ENCODE peak calls at places on chromosome 19, in seven cellular contexts. W, O, A, M, T, H and J are unnamed samples.

GRCh38 chr19:55857974-55858373 is 21.6 kb downstream of the NLRP4 start:
- DNase-seq in T (no peak), M (no peak), W (no peak), H (no peak), A (no peak), O (no peak), J (no peak)

GRCh38 chr19:23070353-23070781 is 46.5 kb upstream of the ZNF730 start:
- DNase-seq in T (no peak), M (no peak), H (peak; percentile 27), A (peak; percentile 86), W (peak; percentile 60), O (no peak), J (no peak)

GRCh38 chr19:55591555-55591954 is 7.8 kb downstream of the FIZ1 start:
- DNase-seq in H (no peak), T (no peak), O (no peak), W (peak; percentile 47), M (no peak), A (peak; percentile 79), J (no peak)

GRCh38 chr19:29329460-29330134 is 116.6 kb upstream of the UQCRFS1 start:
- DNase-seq in O (no peak), A (peak; percentile 70), W (peak; percentile 71), T (peak; percentile 33), H (peak; percentile 31), M (no peak), J (no peak)

GRCh38 chr19:41845051-41845590 is 279 bp downstream of the DMRTC2 start:
- DNase-seq in O (no peak), W (no peak), T (no peak), A (no peak), M (no peak), H (no peak), J (no peak)

GRCh38 chr19:47699360-47699917 is 13.8 kb upstream of the EHD2 start:
- DNase-seq in O (peak; percentile 68), M (peak; percentile 21), A (peak; percentile 83), H (peak; percentile 86), T (peak; percentile 47), W (peak; percentile 95), J (no peak)

GRCh38 chr19:49701271-49701786 is 10.4 kb downstream of the CPT1C start:
- DNase-seq in W (no peak), T (no peak), A (peak; percentile 34), M (no peak), O (no peak), H (peak; percentile 54), J (no peak)

GRCh38 chr19:48737360-48737998 is 2.9 kb downstream of the RASIP1 start:
- DNase-seq in H (peak; percentile 89), T (no peak), A (peak; percentile 96), M (peak; percentile 41), O (no peak), W (no peak), J (no peak)

GRCh38 chr19:2905918-2906519 is 5.3 kb downstream of the ZNF57 start:
- DNase-seq in M (no peak), T (no peak), W (no peak), O (no peak), A (no peak), H (no peak), J (no peak)

GRCh38 chr19:18282021-18282787 is 782 bp upstream of the JUND start:
- DNase-seq in M (peak; percentile 85), H (no peak), O (no peak), W (no peak), T (no peak), A (no peak), J (no peak)
- TF ChIP-seq POLR2AphosphoS5 in M (no peak), H (peak; percentile 63), O (peak; percentile 56), W (peak; percentile 67), T (peak; percentile 77), A (no peak), J (no peak)

GRCh38 chr19:35204799-35205732 is 23.5 kb downstream of the FAM187B start:
- DNase-seq in A (peak; percentile 64), H (no peak), W (no peak), O (no peak), M (no peak), T (peak; percentile 75), J (no peak)
- TF ChIP-seq POLR2AphosphoS5 in A (no peak), H (no peak), W (no peak), O (no peak), M (no peak), T (no peak), J (no peak)

GRCh38 chr19:4360641-4361151 is 17.3 kb downstream of the MPND start:
- DNase-seq in W (no peak), O (no peak), T (no peak), M (no peak), A (no peak), H (no peak), J (no peak)
- TF ChIP-seq POLR2AphosphoS5 in W (no peak), O (no peak), T (peak; percentile 28), M (no peak), A (peak; percentile 33), H (no peak), J (no peak)

DNA sequence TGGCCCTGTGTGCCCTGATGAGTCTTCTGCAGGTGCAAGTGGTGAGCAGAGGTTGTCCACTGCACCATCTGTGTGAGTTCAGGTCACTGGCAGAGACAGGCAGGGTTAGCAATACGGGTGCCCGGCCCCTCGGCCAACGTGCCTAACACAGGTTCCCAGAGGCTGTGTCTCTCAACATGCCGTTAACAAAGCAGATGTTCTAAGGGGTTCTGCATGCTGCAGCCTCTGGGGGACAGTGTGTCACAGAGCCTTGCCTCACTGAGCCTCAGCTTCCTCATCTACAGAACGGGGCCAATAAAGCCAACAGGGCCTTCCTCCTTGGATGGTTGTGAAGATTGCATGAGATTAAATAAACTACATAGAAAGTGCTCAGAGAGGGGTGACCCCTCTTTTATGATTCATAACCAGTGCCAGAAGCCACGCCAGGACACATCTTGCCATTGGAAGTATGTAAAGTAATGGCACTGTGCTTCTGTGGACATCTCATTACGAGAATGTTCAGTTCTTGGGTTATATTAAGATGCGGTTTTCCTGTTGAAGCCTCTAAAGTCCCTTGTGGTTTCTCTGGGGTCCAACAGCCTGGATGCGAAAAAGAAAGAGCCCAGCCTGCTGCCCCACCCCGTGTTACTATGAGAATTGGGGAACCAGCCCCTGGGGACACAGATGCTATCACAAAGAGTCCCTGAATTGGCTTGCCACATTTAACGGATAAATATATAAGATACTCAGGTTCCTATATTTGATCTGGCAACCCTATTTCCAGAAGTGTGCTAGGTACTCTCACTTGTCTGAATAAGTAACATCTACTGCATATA is 11.2 kb upstream of the ARHGEF18 start:
- DNase-seq in T (peak; percentile 97), O (no peak), A (no peak), H (no peak), M (no peak), W (no peak), J (no peak)
- TF ChIP-seq POLR2AphosphoS5 in T (peak; percentile 87), O (no peak), A (no peak), H (no peak), M (no peak), W (no peak), J (no peak)

DNA sequence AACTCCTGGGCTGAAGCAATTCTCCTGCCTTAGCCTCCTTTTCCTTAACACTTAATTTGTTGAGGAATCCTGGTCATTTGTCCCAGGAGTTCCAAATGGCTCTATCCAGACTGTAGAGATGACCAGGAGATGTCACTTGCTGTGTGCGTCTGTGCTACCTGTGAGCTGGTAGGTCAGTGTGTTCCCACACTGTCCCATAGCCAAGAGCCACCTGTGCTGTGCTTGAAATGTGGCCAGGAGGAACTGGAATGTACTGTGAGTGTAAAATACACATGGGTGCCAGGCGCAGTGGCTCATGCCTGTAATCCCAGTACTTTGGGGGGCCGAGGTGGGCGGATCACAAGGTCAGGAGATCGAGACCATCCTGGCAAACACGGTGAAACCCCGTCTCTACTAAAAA is 29.4 kb upstream of the KDM4B start:
- DNase-seq in A (no peak), H (no peak), T (no peak), W (no peak), M (no peak), O (no peak), J (no peak)
- TF ChIP-seq POLR2AphosphoS5 in A (no peak), H (no peak), T (no peak), W (no peak), M (no peak), O (no peak), J (no peak)

GRCh38 chr19:10010247-10010691 is at the start of gene COL5A3:
- DNase-seq in T (no peak), O (no peak), M (no peak), W (peak; percentile 61), A (peak; percentile 72), H (peak; percentile 42), J (peak; percentile 81)
- TF ChIP-seq POLR2AphosphoS5 in T (no peak), O (no peak), M (no peak), W (no peak), A (no peak), H (no peak), J (no peak)